ENCODE peak calls at places on chromosomes 1 and 21, in nine cellular contexts. E, N, Z, M, W, J, U, L and O are unnamed samples.

GRCh38 chr1:219536038-219536437 is 76.9 kb downstream of the ZC3H11B start:
- DNase-seq in N (no peak), M (no peak), E (no peak), L (no peak), Z (no peak), J (no peak), W (no peak), U (no peak), O (no peak)

GRCh38 chr1:210446479-210446878 is 117.8 kb downstream of the HHAT start:
- DNase-seq in L (no peak), U (no peak), E (no peak), J (no peak), M (no peak), N (peak), Z (peak), W (no peak), O (peak)

GRCh38 chr1:13952985-13953384 is 253.0 kb downstream of the PRDM2 start:
- DNase-seq in Z (no peak), L (no peak), E (no peak), J (no peak), U (no peak), M (no peak), N (no peak), W (no peak), O (no peak)

GRCh38 chr1:234620272-234620711 is 10.3 kb upstream of the IRF2BP2 start:
- DNase-seq in M (no peak), Z (no peak), W (no peak), L (no peak), U (no peak), N (no peak), J (no peak), E (no peak), O (no peak)

GRCh38 chr1:34978926-34979325 is 6.2 kb downstream of the TMEM35B start:
- DNase-seq in L (no peak), Z (no peak), M (no peak), U (no peak), E (no peak), J (no peak), W (no peak), N (no peak), O (no peak)

GRCh38 chr1:90831910-90832309 is 114.8 kb upstream of the BARHL2 start:
- DNase-seq in U (no peak), L (no peak), E (no peak), J (no peak), Z (no peak), W (no peak), N (no peak), M (no peak), O (no peak)

GRCh38 chr1:30908446-30908885 is at the start of gene SDC3:
- DNase-seq in M (peak), N (peak), E (no peak), W (no peak), U (no peak), J (peak), Z (no peak), L (no peak), O (no peak)

GRCh38 chr1:170162385-170163226 is 16.8 kb downstream of the NTMT2 start:
- DNase-seq in E (no peak), J (no peak), U (peak), L (peak), Z (peak), W (no peak), M (no peak), N (no peak), O (peak)

GRCh38 chr1:178133291-178133989 is 39.5 kb downstream of the RASAL2 start:
- DNase-seq in E (no peak), U (no peak), W (no peak), J (no peak), N (no peak), M (no peak), Z (no peak), L (no peak), O (no peak)

GRCh38 chr1:83889707-83890106 is 109.2 kb downstream of the TTLL7 start:
- DNase-seq in E (no peak), W (no peak), N (no peak), J (no peak), Z (peak), L (peak), M (no peak), U (no peak), O (no peak)

GRCh38 chr1:50332941-50333594 is 90.2 kb downstream of the DMRTA2 start:
- DNase-seq in L (peak), N (peak), W (peak), Z (peak), E (no peak), M (peak), J (peak), U (peak), O (peak)

GRCh38 chr1:230639714-230640209 is 2.5 kb upstream of the COG2 start:
- DNase-seq in N (no peak), E (no peak), J (no peak), U (no peak), Z (no peak), L (no peak), M (no peak), W (no peak), O (no peak)

GRCh38 chr1:230643887-230644286 is 1.6 kb downstream of the COG2 start:
- DNase-seq in Z (peak), L (no peak), E (no peak), N (no peak), M (no peak), W (peak), U (no peak), J (peak), O (no peak)

GRCh38 chr1:230641900-230642262 is 400 bp upstream of the COG2 start:
- DNase-seq in L (no peak), U (no peak), E (no peak), Z (no peak), N (no peak), M (no peak), J (peak), W (no peak), O (no peak)

GRCh38 chr1:230641346-230641745 is 935 bp upstream of the COG2 start:
- DNase-seq in J (no peak), U (no peak), W (no peak), E (no peak), N (no peak), Z (peak), L (no peak), M (no peak), O (peak)

DNA sequence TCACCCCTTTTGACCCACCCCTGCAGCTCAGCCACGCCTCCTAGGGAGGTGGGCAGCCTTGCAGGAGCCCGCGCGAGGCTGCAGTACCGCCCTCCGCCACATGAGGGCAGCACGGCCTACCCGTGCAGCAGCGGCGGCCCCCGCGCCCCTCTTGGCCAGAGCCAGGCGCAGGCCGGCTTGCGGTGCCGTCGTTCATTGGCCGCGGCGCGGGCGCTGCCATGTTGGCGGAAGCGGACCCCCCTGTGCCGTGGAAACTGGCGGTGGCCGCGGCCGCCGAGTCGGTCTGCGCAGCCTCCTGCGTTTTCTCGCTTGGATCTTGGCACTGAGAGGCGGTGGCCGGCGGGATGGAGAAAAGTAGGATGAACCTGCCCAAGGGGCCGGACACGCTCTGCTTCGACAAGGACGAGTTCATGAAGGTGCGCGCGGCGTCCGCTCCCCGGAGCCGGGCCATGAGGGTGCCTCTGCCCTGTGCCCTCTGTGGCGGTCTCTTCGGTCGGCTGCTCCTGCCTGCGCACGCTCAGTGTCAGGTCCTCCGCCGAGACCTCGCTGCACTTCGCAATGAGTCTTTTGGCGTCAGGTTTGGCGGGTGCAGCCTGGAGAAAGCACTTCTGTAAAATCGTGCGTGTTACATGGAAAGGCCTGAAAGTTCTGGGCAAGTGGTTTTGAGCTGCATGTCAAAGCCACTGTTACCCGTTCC is at the start of gene COG2:
- DNase-seq in E (peak), N (peak), J (peak), W (peak), M (peak), U (peak), L (peak), Z (peak), O (peak)
- TF ChIP-seq POLR2A in E (no peak), N (no peak), J (peak), W (peak), M (no peak), U (peak), L (peak), Z (peak), O (peak)

GRCh38 chr1:244445320-244446181 is 6.2 kb downstream of the ADSS2 start:
- DNase-seq in U (no peak), W (no peak), Z (peak), N (no peak), L (peak), M (no peak), J (no peak), E (no peak), O (no peak)
- TF ChIP-seq POLR2A in U (no peak), W (no peak), Z (no peak), N (no peak), L (no peak), M (no peak), J (no peak), E (no peak), O (no peak)

GRCh38 chr1:224433671-224434446 is 738 bp downstream of the WDR26 start:
- DNase-seq in E (no peak), W (peak), L (peak), U (peak), M (no peak), N (peak), J (peak), Z (no peak), O (peak)

GRCh38 chr1:224433041-224433670 is 1.4 kb downstream of the WDR26 start:
- DNase-seq in U (peak), E (no peak), J (peak), Z (no peak), L (peak), M (no peak), W (no peak), N (peak), O (peak)

GRCh38 chr1:224435318-224435763 is 744 bp upstream of the WDR26 start:
- DNase-seq in N (no peak), E (no peak), W (peak), U (no peak), L (peak), M (no peak), Z (peak), J (no peak), O (peak)

GRCh38 chr1:224435999-224436398 is 1.4 kb upstream of the WDR26 start:
- DNase-seq in M (no peak), N (no peak), L (no peak), W (no peak), U (no peak), J (no peak), Z (no peak), E (no peak), O (no peak)

DNA sequence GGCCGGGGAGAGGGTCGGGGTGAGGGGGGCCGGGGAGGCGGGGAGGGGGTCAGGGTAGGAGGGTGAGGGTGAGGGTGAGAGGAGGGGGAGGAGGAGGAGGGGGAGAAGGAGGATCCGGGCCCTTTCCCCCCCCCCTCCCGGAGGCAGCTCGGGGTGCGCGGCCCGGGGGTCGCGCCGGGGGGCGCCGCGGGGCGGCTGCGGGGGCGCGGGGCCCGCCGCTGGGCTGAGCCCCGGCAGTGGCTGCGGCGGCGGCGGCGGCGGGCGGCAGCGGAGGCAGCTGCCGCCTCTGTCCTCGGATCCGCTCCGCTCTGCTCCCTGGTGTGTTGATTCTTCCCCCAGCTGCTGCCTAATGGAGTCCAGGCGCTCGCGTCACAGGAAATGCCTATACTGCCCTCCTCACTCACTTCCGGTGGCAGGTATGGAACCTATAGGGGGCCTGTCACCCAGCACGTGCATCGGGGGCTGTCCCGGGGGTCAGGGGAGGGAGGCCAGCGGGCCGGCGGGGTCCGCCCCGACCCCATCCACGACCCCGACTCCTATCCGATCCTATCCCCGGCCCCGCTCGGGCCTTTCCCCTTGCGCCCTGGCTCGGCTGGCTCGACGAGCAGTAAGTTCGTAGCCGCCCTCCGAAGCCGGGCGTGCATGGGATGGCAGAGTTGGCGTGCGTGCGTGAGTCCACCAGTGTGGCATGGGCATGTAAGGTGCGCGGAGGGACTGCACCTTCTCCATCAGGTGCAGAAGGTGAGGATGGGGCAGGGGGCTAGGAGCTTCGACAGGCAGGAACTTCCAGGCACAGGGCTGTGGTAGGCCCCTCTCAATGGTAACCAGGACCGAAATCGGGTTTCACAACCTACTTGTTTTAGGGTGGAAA is at the start of gene WDR26:
- DNase-seq in W (peak), L (peak), N (peak), Z (peak), E (peak), J (peak), M (peak), U (peak), O (peak)
- TF ChIP-seq POLR2A in W (peak), L (peak), N (no peak), Z (peak), E (peak), J (peak), M (peak), U (peak), O (peak)

DNA sequence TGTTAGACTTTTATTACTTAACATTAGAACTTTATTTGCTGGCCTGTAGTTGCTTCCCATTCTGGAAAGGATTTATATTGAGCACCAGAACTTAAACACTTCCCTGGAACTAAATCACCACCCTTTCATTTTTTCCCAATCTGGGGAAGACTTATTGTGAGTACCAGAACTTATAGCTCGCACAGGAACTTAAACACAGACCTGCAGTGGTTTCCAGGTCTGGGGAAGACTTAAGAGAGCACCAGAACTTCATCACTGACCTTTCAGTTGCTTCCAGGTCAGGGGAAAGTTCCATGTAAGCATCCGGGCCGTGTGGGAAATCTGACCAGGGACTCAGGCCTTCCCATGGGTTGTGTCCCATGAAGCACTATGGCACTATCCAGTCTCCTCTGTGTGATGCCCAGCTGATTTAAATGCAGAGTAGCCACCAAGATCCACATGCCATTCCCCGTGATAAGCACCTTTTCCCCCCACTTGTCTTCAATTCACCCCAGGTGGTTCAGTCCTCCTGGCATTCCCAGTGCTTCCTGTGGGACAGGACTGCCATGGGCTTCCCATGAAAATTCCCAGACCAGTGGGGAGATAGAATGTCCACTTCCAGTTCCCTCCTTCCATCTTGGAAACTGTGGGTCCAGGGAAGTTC is 48.9 kb downstream of the C4BPA start:
- DNase-seq in J (no peak), U (no peak), E (peak), L (no peak), M (no peak), Z (peak), W (no peak), N (no peak), O (peak)
- TF ChIP-seq POLR2A in J (no peak), U (no peak), E (peak), L (no peak), M (no peak), Z (no peak), W (no peak), N (no peak), O (no peak)

GRCh38 chr1:109657970-109658369 is 2.1 kb downstream of the GSTM4 start:
- DNase-seq in W (no peak), E (no peak), L (no peak), Z (no peak), M (no peak), U (no peak), N (no peak), J (no peak), O (no peak)

GRCh38 chr1:109653286-109653685 is 2.6 kb upstream of the GSTM4 start:
- DNase-seq in L (no peak), E (no peak), J (no peak), Z (no peak), U (no peak), N (no peak), M (no peak), W (no peak), O (no peak)

GRCh38 chr1:109654519-109654918 is 1.4 kb upstream of the GSTM4 start:
- DNase-seq in M (no peak), Z (no peak), W (no peak), N (no peak), U (no peak), L (no peak), J (no peak), E (no peak), O (no peak)

GRCh38 chr1:109657395-109657794 is 1.5 kb downstream of the GSTM4 start:
- DNase-seq in W (no peak), L (no peak), Z (no peak), J (no peak), N (no peak), M (no peak), E (no peak), U (no peak), O (no peak)

GRCh38 chr1:109655624-109656519 is at the start of gene GSTM4:
- DNase-seq in J (peak), Z (peak), U (peak), L (peak), N (peak), M (peak), W (peak), E (peak), O (peak)
- TF ChIP-seq POLR2A in J (peak), Z (no peak), U (peak), L (no peak), N (no peak), M (peak), W (peak), E (no peak), O (peak)

DNA sequence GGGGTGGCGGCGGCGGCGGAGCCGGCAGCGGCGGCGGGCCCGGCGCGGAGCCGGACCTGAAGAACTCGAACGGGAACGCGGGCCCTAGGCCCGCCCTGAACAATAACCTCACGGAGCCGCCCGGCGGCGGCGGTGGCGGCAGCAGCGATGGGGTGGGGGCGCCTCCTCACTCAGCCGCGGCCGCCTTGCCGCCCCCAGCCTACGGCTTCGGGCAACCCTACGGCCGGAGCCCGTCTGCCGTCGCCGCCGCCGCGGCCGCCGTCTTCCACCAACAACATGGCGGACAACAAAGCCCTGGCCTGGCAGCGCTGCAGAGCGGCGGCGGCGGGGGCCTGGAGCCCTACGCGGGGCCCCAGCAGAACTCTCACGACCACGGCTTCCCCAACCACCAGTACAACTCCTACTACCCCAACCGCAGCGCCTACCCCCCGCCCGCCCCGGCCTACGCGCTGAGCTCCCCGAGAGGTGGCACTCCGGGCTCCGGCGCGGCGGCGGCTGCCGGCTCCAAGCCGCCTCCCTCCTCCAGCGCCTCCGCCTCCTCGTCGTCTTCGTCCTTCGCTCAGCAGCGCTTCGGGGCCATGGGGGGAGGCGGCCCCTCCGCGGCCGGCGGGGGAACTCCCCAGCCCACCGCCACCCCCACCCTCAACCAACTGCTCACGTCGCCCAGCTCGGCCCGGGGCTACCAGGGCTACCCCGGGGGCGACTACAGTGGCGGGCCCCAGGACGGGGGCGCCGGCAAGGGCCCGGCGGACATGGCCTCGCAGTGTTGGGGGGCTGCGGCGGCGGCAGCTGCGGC is 1.0 kb downstream of the ARID1A start:
- DNase-seq in U (peak), E (no peak), W (no peak), M (no peak), J (peak), L (no peak), Z (no peak), N (peak), O (no peak)
- TF ChIP-seq POLR2A in U (no peak), E (peak), W (no peak), M (peak), J (peak), L (no peak), Z (no peak), N (no peak), O (no peak)

GRCh38 chr21:44813149-44813548 is 4.7 kb downstream of the SUMO3 start:
- DNase-seq in E (no peak), Z (no peak), W (no peak), L (no peak), J (no peak), U (no peak), M (no peak), N (no peak), O (no peak)

GRCh38 chr21:44813727-44814126 is 4.1 kb downstream of the SUMO3 start:
- DNase-seq in U (no peak), M (no peak), Z (no peak), L (no peak), E (no peak), J (no peak), N (no peak), W (no peak), O (no peak)

GRCh38 chr21:44812640-44813039 is 5.2 kb downstream of the SUMO3 start:
- DNase-seq in W (no peak), E (no peak), Z (no peak), J (no peak), M (no peak), N (no peak), U (no peak), L (no peak), O (no peak)

GRCh38 chr21:44814498-44815023 is 3.3 kb downstream of the SUMO3 start:
- DNase-seq in N (no peak), M (no peak), U (no peak), L (no peak), E (no peak), W (no peak), J (no peak), Z (no peak), O (no peak)

GRCh38 chr21:44810829-44811228 is 7.0 kb downstream of the SUMO3 start:
- DNase-seq in L (no peak), N (no peak), W (no peak), M (no peak), Z (no peak), E (no peak), U (no peak), J (no peak), O (no peak)
- TF ChIP-seq POLR2A in L (no peak), N (no peak), W (no peak), M (peak), Z (no peak), E (no peak), U (no peak), J (no peak), O (no peak)